ENCODE peak calls at places on chromosomes 2 and 18, in five cellular contexts. L is fibroblast of pulmonary artery, D is HTR-8/SVneo, J is esophagus squamous epithelium, S is H54. N is an unnamed sample.
A peak's percentile ranks its signal among the peaks of the same experiment; 100 is the strongest.

GRCh38 chr2:204545861-204546773 is 842 bp downstream of the PARD3B start:
- DNase-seq in D (no peak), S (no peak), L (no peak), J (no peak), N (peak; percentile 29)

GRCh38 chr18:6737833-6738232 is 8.3 kb downstream of the ARHGAP28 start:
- DNase-seq in S (no peak), D (no peak), L (no peak), J (no peak), N (peak; percentile 38)

GRCh38 chr2:75500633-75501032 is 60.1 kb downstream of the EVA1A start:
- DNase-seq in L (no peak), D (no peak), S (no peak), J (no peak), N (peak; percentile 75)

GRCh38 chr2:69915050-69915945 is at the start of gene MXD1:
- DNase-seq in S (no peak), L (no peak), J (no peak), D (no peak), N (no peak)

GRCh38 chr2:151576080-151576479 is 158.2 kb downstream of the NEB start:
- DNase-seq in L (no peak), J (no peak), D (no peak), S (no peak), N (no peak)

GRCh38 chr18:50315100-50315871 is 27.8 kb upstream of the CXXC1 start:
- DNase-seq in J (no peak), S (no peak), D (no peak), L (no peak), N (no peak)

GRCh38 chr18:34651586-34652369 is 58.3 kb upstream of the DTNA start:
- DNase-seq in D (no peak), L (no peak), S (no peak), J (no peak), N (no peak)

GRCh38 chr2:74577448-74577847 is 22.9 kb downstream of the DOK1 start:
- DNase-seq in L (peak; percentile 73), D (no peak), J (no peak), S (no peak), N (no peak)

GRCh38 chr2:144827404-144827803 is 307.5 kb upstream of the ZEB2 start:
- DNase-seq in S (no peak), D (no peak), L (no peak), J (no peak), N (no peak)

GRCh38 chr2:50995610-50996009 is 36.3 kb downstream of the NRXN1 start:
- DNase-seq in D (peak; percentile 1), L (peak; percentile 55), S (no peak), J (no peak), N (no peak)

GRCh38 chr2:149611100-149611820 is 23.7 kb upstream of the MMADHC start:
- DNase-seq in D (no peak), J (no peak), L (no peak), S (no peak), N (no peak)

GRCh38 chr2:3317871-3318270 is 59.7 kb downstream of the EIPR1 start:
- DNase-seq in S (no peak), L (no peak), D (no peak), J (no peak), N (no peak)

GRCh38 chr2:157032019-157032418 is 225.5 kb upstream of the GALNT5 start:
- DNase-seq in S (peak; percentile 16), D (peak; percentile 69), J (no peak), L (peak; percentile 97), N (peak; percentile 82)

GRCh38 chr2:201413143-201413542 is 38.1 kb downstream of the TRAK2 start:
- DNase-seq in L (no peak), J (no peak), S (no peak), D (no peak), N (no peak)

GRCh38 chr2:30229596-30229995 is 1.7 kb upstream of the LBH start:
- DNase-seq in D (no peak), S (no peak), J (no peak), L (no peak), N (no peak)

GRCh38 chr2:29114841-29115609 is at the start of gene CLIP4:
- DNase-seq in S (peak; percentile 42), L (peak; percentile 60), D (peak; percentile 51), J (no peak), N (peak; percentile 40)

GRCh38 chr18:78611201-78611800 is 368.3 kb upstream of the SALL3 start:
- DNase-seq in L (no peak), D (no peak), J (no peak), S (no peak), N (no peak)

GRCh38 chr2:235049069-235049468 is 97.3 kb downstream of the SH3BP4 start:
- DNase-seq in J (no peak), L (no peak), D (no peak), S (no peak), N (no peak)

GRCh38 chr2:29073913-29074312 is 410 bp downstream of the PCARE start:
- DNase-seq in S (no peak), L (no peak), D (no peak), J (no peak), N (no peak)

GRCh38 chr2:220847587-220847986 is 724.5 kb downstream of the EPHA4 start:
- DNase-seq in L (peak; percentile 50), J (no peak), D (peak; percentile 57), S (peak; percentile 20), N (no peak)

GRCh38 chr2:156333274-156333950 is 891 bp upstream of the NR4A2 start:
- DNase-seq in D (no peak), J (no peak), S (no peak), L (no peak), N (no peak)

GRCh38 chr2:12080360-12080759 is 333.9 kb downstream of the LPIN1 start:
- DNase-seq in J (no peak), S (no peak), D (no peak), L (no peak), N (no peak)

GRCh38 chr2:221133941-221134340 is 438.2 kb downstream of the EPHA4 start:
- DNase-seq in L (no peak), S (peak; percentile 12), J (no peak), D (no peak), N (no peak)

GRCh38 chr2:96816836-96817702 is 1.0 kb downstream of the CNNM3 start:
- DNase-seq in J (no peak), S (no peak), D (peak; percentile 34), L (peak; percentile 26), N (peak; percentile 41)

GRCh38 chr2:46964835-46965560 is 49.4 kb upstream of the MCFD2 start:
- DNase-seq in S (peak; percentile 47), L (peak; percentile 55), D (no peak), J (no peak), N (peak; percentile 59)

GRCh38 chr2:79013629-79014028 is 11.9 kb upstream of the REG3G start:
- DNase-seq in D (no peak), L (no peak), S (no peak), J (no peak), N (no peak)

GRCh38 chr2:191173206-191173605 is 22.4 kb upstream of the STAT4 start:
- DNase-seq in L (no peak), J (no peak), D (no peak), S (no peak), N (no peak)

GRCh38 chr2:195532255-195532627 is 124.8 kb upstream of the SLC39A10 start:
- DNase-seq in S (no peak), J (no peak), L (peak; percentile 14), D (no peak), N (no peak)

GRCh38 chr2:98846041-98846440 is 90.0 kb downstream of the CRACDL start:
- DNase-seq in L (no peak), J (no peak), D (no peak), S (no peak), N (no peak)

GRCh38 chr18:73691118-73691517 is 456.5 kb downstream of the FBXO15 start:
- DNase-seq in L (peak; percentile 73), J (no peak), S (no peak), D (no peak), N (peak; percentile 4)

GRCh38 chr18:55452123-55452611 is 135.8 kb downstream of the TCF4 start:
- DNase-seq in S (no peak), L (peak; percentile 43), D (no peak), J (no peak), N (no peak)

GRCh38 chr2:36696533-36696932 is at the start of gene VIT:
- DNase-seq in L (peak; percentile 44), S (no peak), J (no peak), D (no peak), N (peak; percentile 44)